ENCODE peak calls at places on chromosomes 7 and 10, in four cellular contexts. S is RWPE1, I is substantia nigra, T is endodermal cell. F is an unnamed sample.

GRCh38 chr10:50622497-50623298 is 1.1 kb downstream of the SGMS1 start:
- DNase-seq in I (no peak), T (peak), S (peak), F (peak)

GRCh38 chr10:48890904-48891839 is 48.5 kb downstream of the LRRC18 start:
- DNase-seq in T (no peak), I (no peak), S (no peak), F (no peak)

GRCh38 chr7:69860486-69860885 is 262.2 kb downstream of the AUTS2 start:
- DNase-seq in S (no peak), T (no peak), I (no peak), F (no peak)

GRCh38 chr7:106372595-106373318 is 88.0 kb upstream of the NAMPT start:
- DNase-seq in T (no peak), S (no peak), I (no peak), F (no peak)

GRCh38 chr7:389911-390601 is 100.1 kb downstream of the FOXL3 start:
- DNase-seq in T (peak), S (no peak), I (no peak), F (no peak)

GRCh38 chr7:150321788-150322113 is 1.4 kb upstream of the LRRC61 start:
- DNase-seq in T (no peak), S (no peak), I (no peak), F (no peak)

GRCh38 chr7:2272031-2272430 is 30.0 kb downstream of the NUDT1 start:
- DNase-seq in I (no peak), T (no peak), S (no peak), F (no peak)

GRCh38 chr10:126921974-126922525 is 16.8 kb downstream of the DOCK1 start:
- DNase-seq in S (no peak), T (no peak), I (no peak), F (peak)

GRCh38 chr7:73387221-73387828 is 46.3 kb upstream of the FZD9 start:
- DNase-seq in S (no peak), T (no peak), I (no peak), F (no peak)

GRCh38 chr7:96720843-96721242 is 11.2 kb upstream of the SEM1 start:
- DNase-seq in I (no peak), S (peak), T (no peak), F (peak)

GRCh38 chr7:46568420-46569116 is 647.5 kb upstream of the IGFBP3 start:
- DNase-seq in I (no peak), T (no peak), S (no peak), F (peak)

GRCh38 chr10:109386101-109386500 is 537.2 kb downstream of the XPNPEP1 start:
- DNase-seq in S (no peak), I (no peak), T (no peak), F (no peak)

GRCh38 chr7:25314094-25314708 is 85.9 kb upstream of the NPVF start:
- DNase-seq in I (no peak), T (no peak), S (no peak), F (no peak)

GRCh38 chr7:101155303-101155702 is 1.0 kb downstream of the AP1S1 start:
- DNase-seq in T (peak), S (no peak), I (no peak), F (no peak)
- H3K27ac ChIP-seq in T (no peak), S (peak), I (no peak), F (peak)

GRCh38 chr7:101294832-101295121 is 26.8 kb downstream of the IFT22 start:
- DNase-seq in T (no peak), S (no peak), I (no peak), F (no peak)
- H3K27ac ChIP-seq in T (peak), S (no peak), I (no peak), F (no peak)

GRCh38 chr10:106268000-106268399 is 896.5 kb downstream of the SORCS1 start:
- DNase-seq in T (no peak), S (no peak), I (no peak), F (no peak)

GRCh38 chr10:106267591-106267990 is 896.9 kb downstream of the SORCS1 start:
- DNase-seq in I (no peak), S (no peak), T (no peak), F (peak)

DNA sequence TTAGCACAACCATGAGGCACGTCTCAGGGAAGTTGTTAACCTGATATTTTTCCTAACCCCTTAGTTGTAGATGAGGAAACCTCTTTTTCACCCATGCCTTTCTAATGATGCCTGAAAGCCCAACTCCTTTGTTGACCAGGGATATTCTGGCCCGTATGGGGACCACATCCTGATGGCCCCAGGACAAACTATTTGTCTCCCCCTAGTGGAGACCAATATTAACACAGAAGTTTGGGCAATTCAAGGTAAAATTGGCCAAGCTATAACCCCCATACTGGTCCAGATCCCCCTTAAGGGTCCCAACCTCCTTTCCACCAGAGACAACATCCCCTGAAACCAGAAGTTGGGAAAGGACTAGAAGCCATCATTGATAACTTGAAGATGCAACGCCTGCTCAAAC is 893.3 kb downstream of the SORCS1 start:
- DNase-seq in S (no peak), T (no peak), I (no peak), F (no peak)
- H3K27ac ChIP-seq in S (no peak), T (no peak), I (no peak), F (no peak)

DNA sequence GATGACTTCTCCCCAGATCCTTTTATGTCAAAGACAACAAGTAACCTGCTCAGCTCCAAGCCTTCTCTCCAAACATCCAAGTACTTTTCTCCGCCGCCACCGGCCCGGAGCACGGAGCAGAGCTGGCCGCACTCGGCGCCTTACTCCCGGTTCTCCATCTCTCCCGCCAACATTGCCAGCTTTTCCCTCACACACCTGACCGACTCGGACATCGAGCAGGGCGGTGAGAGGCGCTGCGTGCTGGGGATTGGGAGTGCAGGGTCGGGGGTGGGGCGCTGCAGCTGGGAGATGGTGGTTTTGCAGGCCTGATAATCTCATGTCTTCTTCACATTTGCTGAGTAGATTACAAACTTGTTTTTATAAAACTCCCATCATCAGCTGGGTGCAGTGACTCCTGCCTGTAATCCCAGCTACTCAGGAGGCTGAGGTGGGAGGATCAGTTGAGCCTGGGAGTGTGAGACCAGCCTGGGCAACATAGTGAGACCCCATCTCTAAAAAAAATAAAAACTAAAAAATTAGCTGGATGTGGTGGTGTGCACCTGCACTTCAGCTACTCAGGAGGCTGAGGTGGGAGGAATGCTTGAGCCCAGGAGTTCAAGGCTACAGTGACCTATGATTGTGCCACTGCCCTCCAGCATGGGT is 7.2 kb upstream of the BHLHA15 start:
- DNase-seq in S (no peak), I (no peak), T (no peak), F (no peak)
- H3K27ac ChIP-seq in S (no peak), I (no peak), T (no peak), F (no peak)

DNA sequence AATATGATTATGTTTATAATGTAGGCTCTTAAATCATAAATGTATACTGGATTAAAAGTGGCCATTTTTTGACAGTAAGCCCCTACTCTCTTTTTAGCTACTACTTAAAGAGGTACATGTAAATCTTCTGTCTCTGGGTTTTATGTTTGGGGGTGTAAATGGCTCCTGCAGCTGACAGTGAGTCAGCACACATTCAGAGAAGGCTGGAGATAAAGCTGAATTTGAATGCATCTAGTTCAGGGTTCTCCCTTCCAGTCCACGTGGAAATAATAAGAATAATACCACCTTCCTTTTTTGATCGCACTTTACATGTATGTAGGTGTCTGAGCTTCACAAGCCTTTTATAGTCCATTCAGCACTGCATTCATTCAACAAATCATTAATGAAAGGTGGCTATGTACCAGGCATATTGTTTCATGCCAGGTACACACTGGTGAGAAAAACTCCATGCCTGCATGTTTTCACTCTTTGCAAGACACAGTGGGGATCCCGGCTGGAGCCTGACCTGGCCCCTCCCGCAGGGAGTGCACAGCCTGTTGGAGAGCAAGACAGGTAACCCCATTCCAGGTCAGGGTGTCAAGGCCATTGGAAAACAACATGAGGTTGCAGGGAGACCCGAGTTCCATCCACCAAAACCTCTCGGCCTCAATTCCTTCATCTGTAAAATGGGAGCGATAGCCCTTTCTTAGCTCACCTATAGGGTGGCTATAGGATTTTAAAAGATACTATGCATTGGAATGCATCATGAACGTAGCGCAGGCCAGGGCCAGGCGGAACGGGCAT is 107.5 kb upstream of the ANLN start:
- DNase-seq in S (no peak), T (peak), I (no peak), F (no peak)
- H3K27ac ChIP-seq in S (no peak), T (no peak), I (peak), F (no peak)